ENCODE peak calls at places on chromosomes 3 and 15, in eight cellular contexts. One of them, this sample, is unnamed.

GRCh38 chr3:123739754-123740153 is 144.4 kb downstream of the MYLK start:
- DNase-seq in fibroblast of lung: peak
- DNase-seq in thyroid gland: no peak
- DNase-seq in WTC11: no peak
- DNase-seq in ovary: no peak
- DNase-seq in cardiac muscle cell: no peak
- DNase-seq in prostate gland: no peak
- DNase-seq in GM10248: no peak
- DNase-seq in this sample: peak

GRCh38 chr15:49918106-49918505 is 200.9 kb downstream of the ATP8B4 start:
- DNase-seq in fibroblast of lung: peak
- DNase-seq in thyroid gland: no peak
- DNase-seq in WTC11: no peak
- DNase-seq in ovary: no peak
- DNase-seq in cardiac muscle cell: no peak
- DNase-seq in prostate gland: no peak
- DNase-seq in GM10248: no peak
- DNase-seq in this sample: no peak

GRCh38 chr3:180252683-180253082 is 215.9 kb upstream of the PEX5L start:
- DNase-seq in fibroblast of lung: no peak
- DNase-seq in thyroid gland: no peak
- DNase-seq in WTC11: no peak
- DNase-seq in ovary: no peak
- DNase-seq in cardiac muscle cell: no peak
- DNase-seq in prostate gland: no peak
- DNase-seq in GM10248: no peak
- DNase-seq in this sample: no peak

GRCh38 chr15:96720251-96720650 is 389.8 kb downstream of the NR2F2 start:
- DNase-seq in fibroblast of lung: peak
- DNase-seq in thyroid gland: no peak
- DNase-seq in WTC11: no peak
- DNase-seq in ovary: no peak
- DNase-seq in cardiac muscle cell: no peak
- DNase-seq in prostate gland: no peak
- DNase-seq in GM10248: no peak
- DNase-seq in this sample: no peak

GRCh38 chr3:123067689-123068226 is 933 bp downstream of the PDIA5 start:
- DNase-seq in fibroblast of lung: no peak
- DNase-seq in thyroid gland: no peak
- DNase-seq in WTC11: no peak
- DNase-seq in ovary: no peak
- DNase-seq in cardiac muscle cell: no peak
- DNase-seq in prostate gland: no peak
- DNase-seq in GM10248: no peak
- DNase-seq in this sample: no peak

GRCh38 chr3:116002240-116002639 is 378.9 kb downstream of the GAP43 start:
- DNase-seq in fibroblast of lung: no peak
- DNase-seq in thyroid gland: no peak
- DNase-seq in WTC11: no peak
- DNase-seq in ovary: no peak
- DNase-seq in cardiac muscle cell: no peak
- DNase-seq in prostate gland: no peak
- DNase-seq in GM10248: no peak
- DNase-seq in this sample: no peak

GRCh38 chr15:95921404-95921803 is 409.1 kb upstream of the NR2F2 start:
- DNase-seq in fibroblast of lung: no peak
- DNase-seq in thyroid gland: no peak
- DNase-seq in WTC11: no peak
- DNase-seq in ovary: no peak
- DNase-seq in cardiac muscle cell: no peak
- DNase-seq in prostate gland: no peak
- DNase-seq in GM10248: no peak
- DNase-seq in this sample: no peak

GRCh38 chr3:23489338-23490158 is 286.4 kb downstream of the UBE2E2 start:
- DNase-seq in fibroblast of lung: peak
- DNase-seq in thyroid gland: no peak
- DNase-seq in WTC11: no peak
- DNase-seq in ovary: no peak
- DNase-seq in cardiac muscle cell: no peak
- DNase-seq in prostate gland: no peak
- DNase-seq in GM10248: no peak
- DNase-seq in this sample: peak

GRCh38 chr3:71543371-71544016 is 40.0 kb downstream of the FOXP1 start:
- DNase-seq in fibroblast of lung: no peak
- DNase-seq in thyroid gland: no peak
- DNase-seq in WTC11: no peak
- DNase-seq in ovary: no peak
- DNase-seq in cardiac muscle cell: no peak
- DNase-seq in prostate gland: no peak
- DNase-seq in GM10248: no peak
- DNase-seq in this sample: no peak

GRCh38 chr15:45116482-45117326 is 2.6 kb downstream of the DUOXA2 start:
- DNase-seq in fibroblast of lung: no peak
- DNase-seq in thyroid gland: peak
- DNase-seq in WTC11: peak
- DNase-seq in ovary: no peak
- DNase-seq in cardiac muscle cell: peak
- DNase-seq in prostate gland: no peak
- DNase-seq in GM10248: no peak
- DNase-seq in this sample: no peak

GRCh38 chr15:45118996-45119395 is 4.9 kb downstream of the DUOXA2 start:
- DNase-seq in fibroblast of lung: no peak
- DNase-seq in thyroid gland: no peak
- DNase-seq in WTC11: no peak
- DNase-seq in ovary: no peak
- DNase-seq in cardiac muscle cell: no peak
- DNase-seq in prostate gland: no peak
- DNase-seq in GM10248: no peak
- DNase-seq in this sample: no peak

GRCh38 chr15:45117327-45118130 is 3.4 kb downstream of the DUOXA2 start:
- DNase-seq in fibroblast of lung: no peak
- DNase-seq in thyroid gland: no peak
- DNase-seq in WTC11: no peak
- DNase-seq in ovary: no peak
- DNase-seq in cardiac muscle cell: no peak
- DNase-seq in prostate gland: no peak
- DNase-seq in GM10248: no peak
- DNase-seq in this sample: no peak

GRCh38 chr15:45116006-45116481 is 1.9 kb downstream of the DUOXA2 start:
- DNase-seq in fibroblast of lung: no peak
- DNase-seq in thyroid gland: peak
- DNase-seq in WTC11: no peak
- DNase-seq in ovary: no peak
- DNase-seq in cardiac muscle cell: no peak
- DNase-seq in prostate gland: no peak
- DNase-seq in GM10248: no peak
- DNase-seq in this sample: no peak

DNA sequence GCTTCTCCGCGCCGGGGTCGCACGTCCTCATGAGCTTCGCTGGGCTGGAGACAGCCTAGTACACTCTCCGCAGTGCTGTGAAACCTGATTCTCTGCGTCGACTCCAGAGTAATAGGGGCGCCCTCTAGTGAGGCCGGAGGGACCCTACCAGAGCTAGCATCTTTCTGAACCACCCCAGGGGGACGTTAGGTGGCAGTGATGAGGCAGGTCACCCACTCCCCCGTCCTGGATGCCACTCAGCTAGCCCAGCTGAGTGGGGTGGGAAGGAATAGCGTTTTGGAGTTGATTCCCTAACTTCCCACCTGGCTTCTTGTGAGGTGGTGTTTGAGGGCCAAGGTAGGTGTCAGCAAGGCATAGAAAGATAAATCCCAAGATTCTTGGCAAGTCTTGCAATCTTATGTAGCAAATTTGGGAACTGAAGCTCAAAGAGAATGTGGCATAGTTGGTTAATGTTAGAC is 4.0 kb downstream of the DUOXA2 start:
- DNase-seq in fibroblast of lung: peak
- DNase-seq in thyroid gland: peak
- DNase-seq in WTC11: peak
- DNase-seq in ovary: peak
- DNase-seq in cardiac muscle cell: peak
- DNase-seq in prostate gland: peak
- DNase-seq in GM10248: peak
- DNase-seq in this sample: peak
- TF ChIP-seq CTCF in fibroblast of lung: peak
- TF ChIP-seq CTCF in thyroid gland: peak
- TF ChIP-seq CTCF in WTC11: peak
- TF ChIP-seq CTCF in ovary: peak
- TF ChIP-seq CTCF in cardiac muscle cell: peak
- TF ChIP-seq CTCF in prostate gland: peak
- TF ChIP-seq CTCF in GM10248: peak
- TF ChIP-seq CTCF in this sample: peak

DNA sequence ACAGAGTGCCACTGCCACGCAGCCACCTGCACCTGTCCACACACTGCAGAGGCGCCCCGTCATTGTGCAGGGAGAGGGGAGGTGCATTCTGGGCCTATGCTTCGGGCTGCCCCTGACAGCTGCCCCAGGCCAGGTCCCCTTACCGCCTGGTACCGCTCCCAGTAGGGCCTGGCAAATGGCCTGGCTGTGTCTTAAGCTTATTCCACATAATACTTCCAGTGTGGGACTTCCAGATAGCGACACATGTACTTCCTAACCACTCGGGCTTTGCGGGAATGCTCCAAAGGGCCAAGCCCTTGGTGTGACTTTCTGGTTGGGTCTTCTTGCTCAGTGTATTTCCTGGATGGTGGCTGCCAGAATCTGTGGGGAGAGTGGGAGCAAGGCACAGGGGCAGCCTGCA is 254.3 kb upstream of the CHRNA7 start:
- DNase-seq in fibroblast of lung: no peak
- DNase-seq in thyroid gland: no peak
- DNase-seq in WTC11: no peak
- DNase-seq in ovary: no peak
- DNase-seq in cardiac muscle cell: no peak
- DNase-seq in prostate gland: no peak
- DNase-seq in GM10248: no peak
- DNase-seq in this sample: no peak
- TF ChIP-seq CTCF in fibroblast of lung: no peak
- TF ChIP-seq CTCF in thyroid gland: no peak
- TF ChIP-seq CTCF in WTC11: no peak
- TF ChIP-seq CTCF in ovary: no peak
- TF ChIP-seq CTCF in cardiac muscle cell: no peak
- TF ChIP-seq CTCF in prostate gland: no peak
- TF ChIP-seq CTCF in GM10248: no peak
- TF ChIP-seq CTCF in this sample: no peak

DNA sequence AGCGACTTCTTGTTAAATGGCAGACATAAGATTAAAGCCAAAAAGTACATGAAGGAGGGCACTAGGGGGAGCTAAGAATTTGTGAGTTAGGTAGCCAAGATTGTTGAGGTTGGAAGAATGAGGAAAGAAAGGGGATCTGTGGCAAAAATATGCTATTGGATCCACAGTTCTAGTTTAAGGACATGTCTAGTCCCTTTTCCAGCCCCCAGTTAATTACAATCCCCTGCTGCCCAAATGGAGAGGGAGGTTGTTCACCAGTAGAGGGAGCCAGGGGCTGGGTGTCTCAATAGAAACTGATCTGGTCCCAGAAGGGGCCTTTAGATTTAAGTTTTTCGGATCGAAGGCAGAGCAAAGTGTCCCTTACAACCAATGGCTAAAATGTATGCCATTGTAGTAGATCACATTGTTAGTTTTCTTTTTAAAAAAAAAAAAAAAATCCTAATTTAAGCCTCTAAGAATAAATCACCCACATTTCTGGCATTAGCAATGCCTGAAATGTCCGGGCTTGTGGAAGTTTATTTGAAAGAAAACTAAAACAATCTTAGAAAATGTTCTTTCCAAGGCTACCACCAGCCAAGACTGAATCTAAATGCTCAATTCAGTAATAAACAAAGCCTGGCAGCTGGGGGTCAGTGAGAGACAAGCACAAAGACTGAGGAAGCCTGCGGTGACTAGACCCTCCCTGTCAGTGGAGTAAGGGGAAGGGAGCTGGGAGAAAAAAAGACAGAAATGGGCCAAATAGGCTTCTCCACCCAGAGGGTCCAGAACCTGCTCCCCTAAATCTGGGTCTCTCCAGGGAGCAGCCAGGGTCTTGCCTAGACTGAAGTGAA is 7.1 kb downstream of the COL8A1 start:
- DNase-seq in fibroblast of lung: peak
- DNase-seq in thyroid gland: no peak
- DNase-seq in WTC11: peak
- DNase-seq in ovary: peak
- DNase-seq in cardiac muscle cell: peak
- DNase-seq in prostate gland: no peak
- DNase-seq in GM10248: no peak
- DNase-seq in this sample: peak
- TF ChIP-seq CTCF in fibroblast of lung: peak
- TF ChIP-seq CTCF in thyroid gland: peak
- TF ChIP-seq CTCF in WTC11: peak
- TF ChIP-seq CTCF in ovary: peak
- TF ChIP-seq CTCF in cardiac muscle cell: peak
- TF ChIP-seq CTCF in prostate gland: peak
- TF ChIP-seq CTCF in GM10248: peak
- TF ChIP-seq CTCF in this sample: peak

DNA sequence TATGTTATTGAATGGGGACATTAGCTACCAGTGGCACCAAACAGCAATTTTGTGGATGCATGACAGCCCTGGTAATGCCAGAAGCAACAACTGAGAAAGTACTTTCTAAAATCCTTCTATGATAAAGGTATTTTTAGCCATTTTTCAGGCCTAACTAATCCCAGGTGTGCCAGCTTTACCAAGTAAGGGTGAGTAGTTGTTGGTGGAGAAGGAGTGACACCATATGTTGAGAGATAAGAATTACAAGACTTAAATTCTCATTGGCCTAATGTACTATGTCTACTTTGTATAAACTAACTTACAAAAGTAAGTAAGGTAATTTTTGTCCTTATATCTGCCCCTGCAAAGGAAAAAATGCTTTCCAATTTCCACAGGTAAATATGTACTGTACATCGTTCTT is 4.1 kb upstream of the COX17 start:
- DNase-seq in fibroblast of lung: peak
- DNase-seq in thyroid gland: no peak
- DNase-seq in WTC11: no peak
- DNase-seq in ovary: no peak
- DNase-seq in cardiac muscle cell: peak
- DNase-seq in prostate gland: no peak
- DNase-seq in GM10248: peak
- DNase-seq in this sample: peak
- TF ChIP-seq CTCF in fibroblast of lung: peak
- TF ChIP-seq CTCF in thyroid gland: peak
- TF ChIP-seq CTCF in WTC11: peak
- TF ChIP-seq CTCF in ovary: no peak
- TF ChIP-seq CTCF in cardiac muscle cell: peak
- TF ChIP-seq CTCF in prostate gland: peak
- TF ChIP-seq CTCF in GM10248: peak
- TF ChIP-seq CTCF in this sample: peak